ENCODE peak calls at places on chromosomes 12 and 14, in six cellular contexts. V is psoas muscle, Q is A549, K is AG04450, C is stomach, O is heart left ventricle. X is an unnamed sample.

GRCh38 chr12:122106891-122107660 is 28.5 kb downstream of the MLXIP start:
- DNase-seq in V (no peak), Q (no peak), K (no peak), C (peak), O (peak), X (peak)

GRCh38 chr14:65808390-65808789 is 395.9 kb downstream of the FUT8 start:
- DNase-seq in V (no peak), Q (no peak), K (no peak), C (no peak), O (no peak), X (no peak)

GRCh38 chr12:80834724-80835123 is 103.0 kb downstream of the LIN7A start:
- DNase-seq in V (no peak), Q (no peak), K (no peak), C (no peak), O (no peak), X (no peak)

GRCh38 chr12:96197503-96198272 is 3.5 kb downstream of the ELK3 start:
- DNase-seq in V (no peak), Q (peak), K (peak), C (no peak), O (no peak), X (no peak)

GRCh38 chr12:57151741-57152407 is 4.5 kb upstream of the LRP1-AS start:
- DNase-seq in V (peak), Q (no peak), K (peak), C (no peak), O (no peak), X (no peak)

GRCh38 chr12:66467932-66468331 is 165.6 kb downstream of the HELB start:
- DNase-seq in V (no peak), Q (peak), K (no peak), C (no peak), O (no peak), X (no peak)

GRCh38 chr12:25677180-25677937 is 124.3 kb upstream of the LMNTD1 start:
- DNase-seq in V (no peak), Q (peak), K (no peak), C (no peak), O (no peak), X (no peak)

GRCh38 chr12:103848917-103849491 is 8.0 kb upstream of the NT5DC3 start:
- DNase-seq in V (no peak), Q (no peak), K (no peak), C (no peak), O (no peak), X (no peak)

GRCh38 chr14:89723930-89724915 is 230.3 kb downstream of the EFCAB11 start:
- DNase-seq in V (no peak), Q (no peak), K (no peak), C (no peak), O (no peak), X (no peak)

GRCh38 chr12:76308866-76309265 is 39.3 kb downstream of the BBS10 start:
- DNase-seq in V (no peak), Q (no peak), K (no peak), C (no peak), O (no peak), X (no peak)
- H3K27ac ChIP-seq in V (no peak), Q (no peak), K (no peak), C (no peak), O (no peak), X (no peak)

GRCh38 chr12:93667672-93668071 is 9.5 kb upstream of the CRADD start:
- DNase-seq in V (no peak), Q (no peak), K (peak), C (no peak), O (no peak), X (no peak)

GRCh38 chr12:93663729-93664084 is 13.5 kb upstream of the CRADD start:
- DNase-seq in V (no peak), Q (no peak), K (no peak), C (no peak), O (no peak), X (no peak)

GRCh38 chr12:93660996-93661395 is 16.2 kb upstream of the CRADD start:
- DNase-seq in V (no peak), Q (no peak), K (no peak), C (no peak), O (no peak), X (no peak)

GRCh38 chr12:93664573-93665138 is 12.5 kb upstream of the CRADD start:
- DNase-seq in V (no peak), Q (no peak), K (no peak), C (no peak), O (no peak), X (no peak)

GRCh38 chr12:93662961-93663728 is 14.0 kb upstream of the CRADD start:
- DNase-seq in V (peak), Q (no peak), K (no peak), C (no peak), O (no peak), X (no peak)
- TF ChIP-seq CTCF in V (no peak), Q (no peak), K (no peak), C (no peak), O (no peak), X (no peak)

DNA sequence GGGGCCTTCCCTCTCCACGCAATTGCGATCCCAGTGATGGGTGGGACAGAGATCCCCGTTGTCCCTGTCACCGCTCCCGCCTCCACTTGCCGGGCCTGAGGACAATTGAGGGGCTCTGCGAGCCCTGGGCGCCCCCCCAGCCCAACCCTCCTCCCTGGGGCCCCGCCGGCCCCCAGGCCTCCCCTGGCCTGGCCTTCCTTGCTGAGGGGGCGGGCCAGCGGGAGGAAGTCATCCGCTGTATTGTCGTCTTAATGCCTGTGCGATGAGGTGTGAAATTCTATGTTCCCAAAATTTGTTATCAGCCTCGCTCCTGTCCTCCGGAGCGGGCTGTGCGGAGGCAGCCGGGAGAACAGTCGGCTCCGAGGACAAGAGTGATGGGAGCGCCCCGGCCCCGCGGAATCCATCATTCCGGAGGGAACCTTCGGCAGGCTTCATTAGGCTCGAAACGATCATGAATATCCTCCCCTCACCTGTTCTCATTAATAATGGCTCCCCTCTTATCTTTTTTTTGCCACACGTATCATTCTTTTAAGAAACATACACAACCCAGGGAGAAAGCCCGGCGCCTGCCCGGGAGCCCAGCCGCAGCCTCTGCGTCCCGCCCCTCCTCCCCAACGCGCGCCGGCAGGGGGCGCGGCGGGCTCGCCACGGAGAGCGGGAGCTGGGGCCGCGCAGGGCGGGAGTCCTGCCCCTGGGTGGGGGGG is 17.3 kb upstream of the DLK1 start:
- DNase-seq in V (no peak), Q (no peak), K (no peak), C (no peak), O (no peak), X (no peak)
- H3K27ac ChIP-seq in V (no peak), Q (peak), K (no peak), C (peak), O (no peak), X (no peak)

GRCh38 chr12:6866163-6866919 is 990 bp upstream of the TPI1 start:
- DNase-seq in V (no peak), Q (no peak), K (no peak), C (no peak), O (no peak), X (no peak)

GRCh38 chr12:6866920-6867406 is 368 bp upstream of the TPI1 start:
- DNase-seq in V (no peak), Q (no peak), K (no peak), C (peak), O (no peak), X (no peak)

GRCh38 chr12:6869049-6870021 is 2.0 kb downstream of the TPI1 start:
- DNase-seq in V (peak), Q (peak), K (peak), C (peak), O (peak), X (peak)

GRCh38 chr12:6867407-6868210 is at the start of gene TPI1:
- DNase-seq in V (peak), Q (peak), K (peak), C (peak), O (peak), X (peak)

DNA sequence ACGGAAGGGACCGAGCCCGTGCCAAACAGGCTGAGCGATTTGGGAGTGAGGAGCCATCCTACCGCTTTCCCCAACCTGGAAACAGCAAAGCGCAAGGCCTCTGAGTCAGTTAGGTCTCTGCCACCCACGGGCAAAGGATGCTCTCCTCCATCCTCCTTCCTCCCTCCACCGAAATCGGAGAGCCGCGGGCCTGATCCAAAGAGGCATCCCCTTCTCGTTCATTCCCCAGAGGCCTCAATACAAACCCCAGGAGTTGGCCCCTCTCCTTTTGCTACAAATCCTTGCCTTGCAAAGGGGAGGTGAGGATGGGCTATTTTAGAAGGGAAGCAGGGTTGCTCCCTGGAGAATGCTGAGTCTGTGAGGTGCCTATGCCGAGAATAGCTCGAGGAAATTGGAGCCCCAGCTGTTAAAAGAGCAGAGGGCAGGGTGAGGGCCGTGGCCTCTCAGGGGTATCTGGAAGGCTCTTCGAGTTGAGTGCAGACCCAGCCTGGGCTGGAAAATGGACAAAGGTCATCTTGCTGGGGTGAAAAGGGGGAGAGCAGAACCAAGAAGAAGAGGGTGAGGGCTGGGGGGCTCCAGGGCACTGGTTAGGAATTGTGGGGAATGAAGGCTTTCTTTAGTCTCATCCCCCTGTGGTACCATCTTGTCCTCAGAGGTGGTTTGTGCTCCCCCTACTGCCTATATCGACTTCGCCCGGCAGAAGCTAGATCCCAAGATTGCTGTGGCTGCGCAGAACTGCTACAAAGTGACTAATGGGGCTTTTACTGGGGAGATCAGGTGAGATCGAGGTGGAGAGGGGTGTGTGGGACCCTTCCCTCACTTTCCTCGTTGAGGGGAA is 1.1 kb downstream of the TPI1 start:
- DNase-seq in V (no peak), Q (no peak), K (no peak), C (no peak), O (peak), X (no peak)
- TF ChIP-seq CTCF in V (no peak), Q (no peak), K (peak), C (no peak), O (no peak), X (no peak)

DNA sequence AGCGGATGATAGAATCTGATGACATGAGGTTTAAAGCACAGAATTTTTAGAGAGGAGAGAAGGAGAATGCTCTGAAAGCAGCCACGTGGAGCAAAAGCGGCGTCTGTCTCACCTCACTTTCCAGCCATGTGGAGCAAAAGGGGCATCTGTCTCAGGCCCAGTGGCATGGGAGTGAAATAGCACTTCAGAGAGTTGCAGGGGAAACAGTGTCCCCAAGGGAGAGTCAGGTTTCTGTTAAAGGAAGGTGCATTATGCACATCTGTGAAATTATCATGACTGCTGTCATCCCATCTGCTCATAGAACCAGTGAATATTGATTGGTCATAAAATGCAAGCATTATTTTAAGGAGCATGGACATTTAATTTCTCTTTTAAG is 123.9 kb downstream of the BICD1 start:
- DNase-seq in V (no peak), Q (no peak), K (no peak), C (no peak), O (no peak), X (no peak)
- H3K27ac ChIP-seq in V (no peak), Q (no peak), K (no peak), C (no peak), O (no peak), X (no peak)

GRCh38 chr12:49895773-49896172 is 7.9 kb downstream of the FAIM2 start:
- DNase-seq in V (no peak), Q (no peak), K (no peak), C (no peak), O (no peak), X (peak)
- TF ChIP-seq CTCF in V (no peak), Q (no peak), K (no peak), C (no peak), O (no peak), X (no peak)